ENCODE peak calls at places on chromosomes 16 and 17, in ten cellular contexts. S is iris pigment epithelial cell; C is adrenal gland; J is cardiac muscle cell; P is activated T-helper 1 cell treated with Interleukin-2 at 50 U/mL for 16 hours; L is activated CD4-positive, alpha-beta T cell treated with anti-CD3 and anti-CD28 coated beads, Interleukin-2, amount 50 U/mL, for 4 hours; T is AG04450; I is MCF 10A; H is NCI-H1092 treated with DMSO at 0.1 percent for 48 hours; R is T-helper 2 cell. F is an unnamed sample.
A peak's percentile ranks its signal among the peaks of the same experiment; 100 is the strongest.

GRCh38 chr16:4709481-4709880 is 16.1 kb downstream of the NUDT16L1 start:
- DNase-seq in R (no peak), J (no peak), I (no peak), P (no peak), S (peak; percentile 63), T (no peak), H (no peak), L (no peak), C (no peak), F (peak; percentile 58)

GRCh38 chr17:39132192-39132600 is 19.2 kb downstream of the PLXDC1 start:
- DNase-seq in T (peak; percentile 44), R (no peak), C (no peak), I (peak; percentile 73), P (no peak), J (no peak), L (no peak), S (peak; percentile 51), H (no peak), F (peak; percentile 91)

GRCh38 chr17:36918260-36918691 is 19.0 kb upstream of the LHX1 start:
- DNase-seq in J (peak; percentile 62), R (no peak), L (no peak), P (no peak), T (no peak), H (no peak), S (peak; percentile 54), I (peak; percentile 44), C (no peak), F (peak; percentile 20)

GRCh38 chr17:74981979-74982662 is 5.3 kb upstream of the CDR2L start:
- DNase-seq in P (peak; percentile 77), L (peak; percentile 56), H (peak; percentile 77), I (peak; percentile 30), J (peak; percentile 90), C (peak; percentile 77), T (no peak), R (peak; percentile 91), S (peak; percentile 64), F (peak; percentile 64)

GRCh38 chr17:260031-260791 is 78.8 kb upstream of the DOC2B start:
- DNase-seq in R (no peak), J (no peak), I (no peak), S (no peak), H (no peak), T (no peak), L (no peak), C (peak; percentile 12), P (no peak), F (no peak)

GRCh38 chr17:71412803-71413202 is 708.0 kb upstream of the SOX9 start:
- DNase-seq in C (no peak), P (no peak), S (peak; percentile 99), J (no peak), I (peak; percentile 95), L (no peak), H (no peak), R (no peak), T (peak; percentile 94), F (peak; percentile 95)

GRCh38 chr17:8621585-8621984 is 8.9 kb downstream of the MYH10 start:
- DNase-seq in R (no peak), L (no peak), J (no peak), T (no peak), P (no peak), H (no peak), I (no peak), C (no peak), S (peak; percentile 84), F (peak; percentile 77)

GRCh38 chr16:83951544-83951943 is 1.5 kb upstream of the OSGIN1 start:
- DNase-seq in H (no peak), C (no peak), L (no peak), I (no peak), R (no peak), J (no peak), T (no peak), S (no peak), P (no peak), F (no peak)

GRCh38 chr17:59492091-59492451 is 73.3 kb upstream of the DHX40 start:
- DNase-seq in J (no peak), L (no peak), S (no peak), I (no peak), C (no peak), T (no peak), R (no peak), P (no peak), H (no peak), F (no peak)

GRCh38 chr17:21512307-21513011 is 136.3 kb downstream of the KCNJ12 start:
- DNase-seq in I (no peak), H (no peak), T (no peak), C (no peak), P (no peak), J (no peak), L (no peak), R (no peak), S (no peak), F (no peak)

GRCh38 chr17:17537311-17538099 is 41.3 kb upstream of the RASD1 start:
- DNase-seq in R (no peak), J (peak; percentile 34), P (no peak), C (no peak), S (no peak), L (no peak), H (no peak), I (no peak), T (no peak), F (no peak)

GRCh38 chr17:50558955-50559614 is 1.4 kb upstream of the CACNA1G start:
- DNase-seq in H (no peak), T (no peak), R (no peak), S (no peak), I (no peak), J (peak; percentile 61), P (no peak), C (no peak), L (no peak), F (no peak)

GRCh38 chr16:49958474-49958873 is 66.6 kb upstream of the CNEP1R1 start:
- DNase-seq in L (no peak), I (no peak), C (no peak), T (no peak), J (peak; percentile 9), R (no peak), P (no peak), H (no peak), S (no peak), F (no peak)

GRCh38 chr17:78947235-78948153 is 22.3 kb upstream of the TIMP2 start:
- DNase-seq in R (no peak), J (no peak), P (no peak), I (no peak), S (no peak), T (no peak), L (no peak), C (peak; percentile 56), H (no peak), F (no peak)

GRCh38 chr17:11628374-11628773 is 30.1 kb downstream of the DNAH9 start:
- DNase-seq in J (peak; percentile 12), L (no peak), T (no peak), P (no peak), C (no peak), I (no peak), H (no peak), S (no peak), R (no peak), F (no peak)

GRCh38 chr16:78195868-78196267 is 96.4 kb downstream of the WWOX start:
- DNase-seq in J (no peak), P (no peak), T (no peak), R (no peak), I (no peak), C (no peak), L (no peak), H (no peak), S (no peak), F (no peak)

GRCh38 chr16:74216319-74216718 is 80.3 kb upstream of the PSMD7 start:
- DNase-seq in T (no peak), L (no peak), C (no peak), P (no peak), R (no peak), I (no peak), J (no peak), S (peak; percentile 75), H (no peak), F (peak; percentile 28)

F was measured in fibroblast of mammary gland.